ENCODE peak calls at places on chromosomes 7 and 10, in five cellular contexts. M, T, X, J and A are unnamed samples.

GRCh38 chr7:141675431-141676210 is 26.3 kb downstream of the DENND11 start:
- ATAC-seq in M (peak; percentile 33), T (no peak), X (no peak), J (no peak), A (no peak)

GRCh38 chr10:126468467-126468866 is 80.2 kb upstream of the ADAM12 start:
- ATAC-seq in M (no peak), T (no peak), X (no peak), J (no peak), A (no peak)

GRCh38 chr10:125067764-125068163 is 92.6 kb downstream of the CTBP2 start:
- ATAC-seq in M (no peak), T (no peak), X (no peak), J (no peak), A (no peak)

GRCh38 chr7:36684951-36685350 is 39.3 kb downstream of the AOAH start:
- ATAC-seq in M (no peak), T (no peak), X (no peak), J (no peak), A (no peak)

GRCh38 chr10:6491841-6492609 is 88.1 kb downstream of the PRKCQ start:
- ATAC-seq in M (no peak), T (no peak), X (peak; percentile 83), J (no peak), A (no peak)

GRCh38 chr10:600234-600633 is 89.2 kb downstream of the DIP2C start:
- ATAC-seq in M (no peak), T (no peak), X (no peak), J (no peak), A (peak; percentile 17)

GRCh38 chr10:102776779-102777417 is 33.1 kb downstream of the WBP1L start:
- ATAC-seq in M (peak; percentile 23), T (no peak), X (no peak), J (peak; percentile 93), A (peak; percentile 85)

GRCh38 chr7:112144284-112145059 is 61.7 kb downstream of the DOCK4 start:
- ATAC-seq in M (peak; percentile 90), T (no peak), X (no peak), J (no peak), A (peak; percentile 68)

GRCh38 chr10:665579-666091 is 23.8 kb downstream of the DIP2C start:
- ATAC-seq in M (peak; percentile 66), T (no peak), X (no peak), J (peak; percentile 65), A (no peak)

GRCh38 chr7:116438274-116438673 is 61.3 kb upstream of the CAV2 start:
- ATAC-seq in M (peak; percentile 98), T (peak; percentile 17), X (no peak), J (no peak), A (no peak)

GRCh38 chr7:17098515-17098914 is 199.9 kb upstream of the AHR start:
- ATAC-seq in M (peak; percentile 14), T (peak; percentile 28), X (no peak), J (no peak), A (no peak)

GRCh38 chr7:155312653-155313052 is 15.0 kb downstream of the INSIG1 start:
- ATAC-seq in M (peak; percentile 2), T (no peak), X (no peak), J (no peak), A (no peak)

GRCh38 chr7:123961731-123962130 is 36.7 kb downstream of the SPAM1 start:
- ATAC-seq in M (no peak), T (no peak), X (peak; percentile 85), J (no peak), A (no peak)

GRCh38 chr10:67827811-67828210 is 10.2 kb downstream of the DNAJC12 start:
- ATAC-seq in M (peak; percentile 98), T (no peak), X (no peak), J (no peak), A (no peak)

GRCh38 chr7:119943932-119944600 is 328.9 kb upstream of the KCND2 start:
- ATAC-seq in M (no peak), T (no peak), X (peak; percentile 34), J (no peak), A (no peak)

GRCh38 chr7:117784315-117784714 is 88.9 kb downstream of the CTTNBP2 start:
- ATAC-seq in M (no peak), T (no peak), X (peak; percentile 63), J (no peak), A (no peak)

GRCh38 chr10:124709862-124710261 is 34.3 kb downstream of the FAM53B start:
- ATAC-seq in M (no peak), T (no peak), X (no peak), J (no peak), A (peak; percentile 52)

GRCh38 chr7:36390199-36391090 is 783 bp downstream of the ANLN start:
- ATAC-seq in M (peak; percentile 74), T (peak; percentile 76), X (peak; percentile 48), J (peak; percentile 79), A (peak; percentile 69)

GRCh38 chr7:39633563-39634550 is 10.5 kb downstream of the RALA start:
- ATAC-seq in M (no peak), T (no peak), X (peak; percentile 75), J (no peak), A (no peak)

GRCh38 chr10:102796407-102797176 is 40.6 kb downstream of the CYP17A1 start:
- ATAC-seq in M (peak; percentile 94), T (no peak), X (peak; percentile 100), J (peak; percentile 82), A (peak; percentile 92)

GRCh38 chr10:131996508-131997365 is 15.0 kb upstream of the BNIP3 start:
- ATAC-seq in M (peak; percentile 79), T (no peak), X (no peak), J (no peak), A (no peak)

GRCh38 chr7:94258856-94259255 is 135.8 kb upstream of the COL1A2 start:
- ATAC-seq in M (no peak), T (no peak), X (peak; percentile 28), J (no peak), A (no peak)

GRCh38 chr7:37577901-37578300 is 105.7 kb upstream of the GPR141 start:
- ATAC-seq in M (no peak), T (no peak), X (no peak), J (no peak), A (no peak)

GRCh38 chr7:39130740-39131538 is 153.2 kb downstream of the POU6F2 start:
- ATAC-seq in M (peak; percentile 49), T (no peak), X (peak; percentile 21), J (no peak), A (no peak)

GRCh38 chr10:103834436-103835095 is 20.8 kb downstream of the SH3PXD2A start:
- ATAC-seq in M (no peak), T (no peak), X (no peak), J (no peak), A (peak; percentile 26)

GRCh38 chr7:18538554-18539250 is 43.2 kb downstream of the HDAC9 start:
- ATAC-seq in M (no peak), T (no peak), X (peak; percentile 82), J (no peak), A (no peak)

GRCh38 chr7:2645274-2645868 is 13.6 kb downstream of the TTYH3 start:
- ATAC-seq in M (no peak), T (no peak), X (peak; percentile 50), J (no peak), A (no peak)

DNA sequence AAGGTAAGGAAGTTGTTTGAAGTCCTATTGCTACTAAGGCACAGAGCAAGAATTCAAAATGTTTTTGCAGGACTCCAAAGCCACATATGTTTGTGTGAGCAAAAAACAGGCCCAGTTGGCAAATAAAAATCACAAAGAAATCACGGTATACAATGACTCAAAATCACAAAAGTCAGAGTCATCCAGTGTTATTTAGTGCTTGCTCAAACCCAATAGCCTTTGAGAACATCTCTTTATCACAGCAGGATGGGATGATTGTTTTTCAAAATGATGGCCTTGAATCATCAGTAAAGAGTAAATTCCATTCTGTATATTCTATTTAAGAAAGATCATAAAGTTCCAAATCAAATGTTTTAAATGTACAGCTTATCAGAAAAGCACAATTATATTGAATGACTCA is 693.9 kb downstream of the REEP3 start:
- ATAC-seq in M (no peak), T (no peak), X (no peak), J (no peak), A (no peak)
- TF ChIP-seq POLR2A in M (no peak), T (no peak), X (no peak), J (no peak), A (no peak)

DNA sequence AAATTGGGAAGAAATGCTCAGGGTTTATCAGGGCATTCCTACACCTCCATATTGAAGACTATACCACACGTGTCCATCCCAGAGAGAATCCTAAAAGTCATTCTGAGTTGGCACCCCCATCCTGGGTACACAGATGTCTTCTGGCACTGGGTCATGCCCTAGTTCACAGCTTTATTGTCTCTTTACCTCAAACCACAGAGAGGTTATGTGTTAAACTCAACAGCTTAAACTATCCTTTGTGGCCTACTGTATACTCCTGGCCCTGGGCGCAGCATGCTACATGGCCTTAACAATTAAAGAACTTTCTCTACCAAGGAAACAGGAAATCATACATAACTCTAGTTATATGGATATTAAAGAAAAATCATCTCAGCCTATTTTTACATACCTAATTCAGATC is 115.6 kb upstream of the SEM1 start:
- ATAC-seq in M (no peak), T (no peak), X (no peak), J (no peak), A (no peak)
- H3K27me3 ChIP-seq in M (no peaks in the 10 kb centered on the region), T (peaks cover 12% of the 10 kb centered on the region), X (no peaks in the 10 kb centered on the region), J (no peaks in the 10 kb centered on the region), A (no peaks in the 10 kb centered on the region)

DNA sequence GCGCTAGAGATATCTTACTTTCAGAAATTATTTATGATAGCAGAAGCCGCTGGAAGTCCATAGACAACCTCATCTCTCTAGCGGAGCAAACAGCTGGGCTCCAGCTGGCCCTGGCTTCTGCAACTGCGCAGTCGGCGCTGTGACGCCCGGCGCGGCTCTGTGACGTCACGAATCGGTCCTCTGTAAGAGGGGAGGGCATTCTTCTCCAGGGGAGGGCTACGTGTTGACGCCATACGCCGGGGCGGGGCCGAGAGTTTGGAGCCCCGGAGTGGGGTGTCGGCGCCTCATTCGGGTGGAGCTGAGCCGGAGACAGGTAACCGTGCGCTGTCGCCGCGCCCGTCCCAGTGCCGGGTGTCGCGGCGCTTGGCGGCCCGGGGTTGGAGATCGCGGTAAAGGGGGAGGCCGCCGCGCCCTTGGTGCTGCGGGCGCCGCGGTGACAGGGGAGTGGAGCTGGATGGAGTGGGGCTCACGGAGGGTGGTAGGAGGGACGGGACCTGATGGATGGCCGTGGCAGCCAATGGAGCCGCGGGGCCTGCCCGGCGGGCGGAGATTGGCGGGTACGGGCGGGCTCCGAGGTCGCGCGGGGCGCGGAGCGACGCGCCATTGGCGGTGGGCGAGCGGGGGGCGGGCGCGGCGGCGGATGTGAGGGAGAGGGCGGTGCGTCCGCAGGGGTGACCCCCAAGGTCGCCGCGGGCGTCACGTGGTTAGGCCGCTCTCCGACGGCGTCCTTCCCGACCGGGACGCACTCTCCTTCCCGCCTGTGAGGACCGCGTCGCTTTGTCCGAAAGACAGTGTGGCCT is at the start of gene OGDH:
- ATAC-seq in M (peak; percentile 93), T (peak; percentile 99), X (peak; percentile 98), J (peak; percentile 99), A (peak; percentile 99)
- TF ChIP-seq POLR2A in M (peak; percentile 94), T (peak; percentile 31), X (peak; percentile 95), J (peak; percentile 91), A (peak; percentile 94)

GRCh38 chr10:8042864-8043568 is 11.5 kb upstream of the GATA3 start:
- ATAC-seq in M (no peak), T (no peak), X (no peak), J (no peak), A (no peak)

GRCh38 chr10:8042032-8042863 is 12.2 kb upstream of the GATA3 start:
- ATAC-seq in M (no peak), T (no peak), X (no peak), J (no peak), A (no peak)

GRCh38 chr10:8039323-8039922 is 15.1 kb upstream of the GATA3 start:
- ATAC-seq in M (no peak), T (no peak), X (no peak), J (no peak), A (no peak)

GRCh38 chr10:8041284-8042031 is 13.0 kb upstream of the GATA3 start:
- ATAC-seq in M (no peak), T (no peak), X (no peak), J (no peak), A (no peak)

GRCh38 chr10:8040651-8041050 is 13.8 kb upstream of the GATA3 start:
- ATAC-seq in M (no peak), T (no peak), X (no peak), J (no peak), A (no peak)
- H3K27me3 ChIP-seq in M (peaks cover 25% of the 10 kb centered on the region), T (peaks cover 60% of the 10 kb centered on the region), X (peaks cover 33% of the 10 kb centered on the region), J (peaks cover 96% of the 10 kb centered on the region), A (peaks cover 100% of the 10 kb centered on the region)